ENCODE peak calls at places on chromosomes 7 and 10, in four cellular contexts. O, H, W and L are unnamed samples.

GRCh38 chr7:149633976-149634945 is 136.7 kb upstream of the ZNF746 start:
- DNase-seq in H (no peak), O (no peak), W (no peak), L (no peak)

GRCh38 chr10:123013456-123014419 is 4.9 kb downstream of the ACADSB start:
- DNase-seq in O (no peak), H (no peak), W (no peak), L (no peak)

GRCh38 chr10:10910634-10911033 is 107.0 kb upstream of the CELF2 start:
- DNase-seq in W (no peak), O (no peak), H (no peak), L (no peak)

GRCh38 chr10:14736600-14737081 is 38.1 kb downstream of the FAM107B start:
- DNase-seq in O (no peak), H (no peak), W (peak; percentile 52), L (peak; percentile 78)

GRCh38 chr7:46679671-46680070 is 758.6 kb upstream of the IGFBP3 start:
- DNase-seq in O (no peak), W (no peak), H (no peak), L (no peak)

GRCh38 chr7:34087892-34088891 is 182.9 kb downstream of the BMPER start:
- DNase-seq in W (no peak), O (no peak), H (peak; percentile 53), L (peak; percentile 37)

GRCh38 chr7:28169166-28169713 is 11.4 kb downstream of the JAZF1 start:
- DNase-seq in H (no peak), O (no peak), W (no peak), L (no peak)

GRCh38 chr10:71086439-71087080 is 125.8 kb upstream of the UNC5B start:
- DNase-seq in H (no peak), O (no peak), W (no peak), L (no peak)

GRCh38 chr7:29970158-29970557 is 19.4 kb downstream of the SCRN1 start:
- DNase-seq in O (no peak), H (no peak), W (no peak), L (peak; percentile 66)

GRCh38 chr7:6640246-6640721 is 3.2 kb downstream of the ZNF316 start:
- DNase-seq in O (no peak), H (no peak), W (peak; percentile 56), L (no peak)